ENCODE peak calls at places on chromosome 19, in nine cellular contexts. M is IMR-90; P is Caco-2; C is MM.1S; I is ascending aorta; L is body of pancreas; X is hepatocyte; A is ovary; S is CD8-positive, alpha-beta T cell. J is an unnamed sample. For H3K9me3, the result is how much of the 10 kb centered on the place peaks cover.

GRCh38 chr19:5805465-5806132 is 732 bp downstream of the NRTN start:
- DNase-seq in L (peak), X (peak), C (peak), A (no peak), I (no peak), P (peak), S (peak), M (peak), J (peak)

GRCh38 chr19:28289294-28290063 is 923.5 kb downstream of the UQCRFS1 start:
- DNase-seq in P (no peak), A (no peak), I (no peak), X (peak), L (peak), C (no peak), M (no peak), S (no peak), J (no peak)

GRCh38 chr19:14519860-14520407 is 1.7 kb upstream of the DNAJB1 start:
- DNase-seq in P (no peak), S (no peak), I (no peak), X (no peak), C (no peak), M (peak), L (peak), A (peak), J (no peak)

GRCh38 chr19:47467914-47468313 is 3.8 kb downstream of the SLC8A2 start:
- DNase-seq in C (no peak), P (no peak), M (no peak), L (no peak), X (no peak), A (no peak), S (no peak), I (no peak), J (no peak)

GRCh38 chr19:51572415-51572814 is 1.3 kb downstream of the ZNF175 start:
- DNase-seq in S (no peak), C (no peak), A (no peak), L (no peak), I (no peak), X (no peak), M (peak), P (no peak), J (no peak)

GRCh38 chr19:9032136-9032626 is 22.0 kb upstream of the MUC16 start:
- DNase-seq in A (no peak), C (no peak), L (no peak), X (no peak), I (no peak), P (no peak), M (no peak), S (no peak), J (no peak)

GRCh38 chr19:13043285-13043684 is 48.0 kb downstream of the NFIX start:
- DNase-seq in I (no peak), X (no peak), C (no peak), M (no peak), A (no peak), S (no peak), P (no peak), L (no peak), J (no peak)

GRCh38 chr19:1807030-1807694 is 4.9 kb downstream of the ATP8B3 start:
- DNase-seq in L (no peak), P (no peak), C (no peak), M (no peak), A (no peak), I (no peak), S (no peak), X (no peak), J (no peak)

GRCh38 chr19:56869886-56870285 is 29.4 kb upstream of the PEG3 start:
- DNase-seq in L (no peak), P (no peak), S (no peak), I (no peak), X (no peak), C (no peak), M (no peak), A (no peak), J (no peak)

GRCh38 chr19:5579286-5579685 is 11.5 kb upstream of the TINCR start:
- DNase-seq in C (no peak), P (no peak), I (no peak), L (no peak), A (no peak), X (no peak), M (no peak), S (no peak), J (no peak)

GRCh38 chr19:2032296-2032941 is 16.9 kb upstream of the BTBD2 start:
- DNase-seq in A (peak), I (peak), L (peak), P (no peak), M (peak), S (no peak), X (peak), C (peak), J (peak)

GRCh38 chr19:17724655-17725054 is 5.4 kb downstream of the MAP1S start:
- DNase-seq in I (no peak), A (no peak), L (no peak), S (no peak), P (no peak), C (no peak), X (no peak), M (no peak), J (no peak)

GRCh38 chr19:17726914-17727773 is 7.9 kb downstream of the MAP1S start:
- DNase-seq in M (no peak), X (no peak), L (no peak), I (no peak), S (no peak), A (no peak), C (no peak), P (no peak), J (no peak)

GRCh38 chr19:17727843-17728242 is 8.6 kb downstream of the MAP1S start:
- DNase-seq in X (no peak), S (no peak), M (no peak), L (no peak), I (no peak), C (no peak), P (no peak), A (no peak), J (no peak)

GRCh38 chr19:17725422-17726078 is 6.3 kb downstream of the MAP1S start:
- DNase-seq in I (no peak), C (no peak), A (no peak), M (no peak), L (no peak), S (no peak), P (no peak), X (no peak), J (no peak)

DNA sequence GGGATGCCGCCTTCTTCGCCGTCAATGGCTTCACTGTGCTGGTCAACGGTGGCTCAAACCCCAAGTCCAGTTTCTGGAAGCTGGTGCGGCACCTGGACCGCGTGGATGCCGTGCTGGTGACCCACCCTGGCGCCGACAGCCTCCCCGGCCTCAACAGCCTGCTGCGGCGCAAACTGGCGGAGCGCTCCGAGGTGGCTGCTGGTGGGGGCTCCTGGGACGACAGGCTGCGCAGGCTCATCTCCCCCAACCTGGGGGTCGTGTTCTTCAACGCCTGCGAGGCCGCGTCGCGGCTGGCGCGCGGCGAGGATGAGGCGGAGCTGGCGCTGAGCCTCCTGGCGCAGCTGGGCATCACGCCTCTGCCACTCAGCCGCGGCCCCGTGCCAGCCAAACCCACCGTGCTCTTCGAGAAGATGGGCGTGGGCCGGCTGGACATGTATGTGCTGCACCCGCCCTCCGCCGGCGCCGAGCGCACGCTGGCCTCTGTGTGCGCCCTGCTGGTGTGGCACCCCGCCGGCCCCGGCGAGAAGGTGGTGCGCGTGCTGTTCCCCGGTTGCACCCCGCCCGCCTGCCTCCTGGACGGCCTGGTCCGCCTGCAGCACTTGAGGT is 7.0 kb downstream of the MAP1S start:
- DNase-seq in L (no peak), X (no peak), A (no peak), P (no peak), M (no peak), C (no peak), I (no peak), S (no peak), J (no peak)
- TF ChIP-seq CTCF in L (no peak), X (no peak), A (no peak), P (no peak), M (no peak), C (no peak), I (no peak), S (no peak), J (no peak)

GRCh38 chr19:57964761-57965160 is 9.6 kb downstream of the C19orf18 start:
- DNase-seq in X (no peak), A (no peak), S (no peak), M (no peak), L (no peak), C (no peak), I (no peak), P (no peak), J (no peak)

DNA sequence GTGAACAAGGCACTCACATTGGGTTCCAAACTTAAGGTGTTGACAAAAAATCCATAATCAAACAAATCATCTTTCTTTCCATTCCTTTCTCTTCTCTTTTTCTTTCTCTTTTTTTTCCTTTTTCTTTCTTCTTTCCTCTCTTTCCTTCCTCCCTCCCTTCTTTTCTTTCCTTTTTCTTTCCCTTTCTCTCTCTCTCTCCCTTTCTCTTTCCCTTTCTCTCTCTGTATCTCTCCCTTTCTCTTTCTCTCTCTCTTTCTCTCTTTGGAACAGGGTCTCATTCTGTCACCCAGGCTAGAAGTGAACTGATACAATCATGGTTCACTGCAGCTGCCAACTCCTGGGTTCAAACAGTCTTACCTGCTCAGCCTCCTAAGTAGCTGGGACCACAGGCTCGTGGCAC is 12.5 kb downstream of the C19orf18 start:
- DNase-seq in I (no peak), C (no peak), A (no peak), X (no peak), S (no peak), L (no peak), M (no peak), P (no peak), J (no peak)
- H3K9me3 ChIP-seq in I (half or more), C (under half), A (under half), X (under half), S (under half), L (under half), M (under half), P (under half), J (half or more)

GRCh38 chr19:29724741-29725140 is 9.7 kb upstream of the C19orf12 start:
- DNase-seq in L (no peak), I (no peak), X (no peak), C (no peak), S (no peak), P (no peak), M (no peak), A (no peak), J (no peak)

GRCh38 chr19:29727906-29728305 is 12.8 kb upstream of the C19orf12 start:
- DNase-seq in L (no peak), C (no peak), P (no peak), I (no peak), A (no peak), S (no peak), X (no peak), M (no peak), J (no peak)

DNA sequence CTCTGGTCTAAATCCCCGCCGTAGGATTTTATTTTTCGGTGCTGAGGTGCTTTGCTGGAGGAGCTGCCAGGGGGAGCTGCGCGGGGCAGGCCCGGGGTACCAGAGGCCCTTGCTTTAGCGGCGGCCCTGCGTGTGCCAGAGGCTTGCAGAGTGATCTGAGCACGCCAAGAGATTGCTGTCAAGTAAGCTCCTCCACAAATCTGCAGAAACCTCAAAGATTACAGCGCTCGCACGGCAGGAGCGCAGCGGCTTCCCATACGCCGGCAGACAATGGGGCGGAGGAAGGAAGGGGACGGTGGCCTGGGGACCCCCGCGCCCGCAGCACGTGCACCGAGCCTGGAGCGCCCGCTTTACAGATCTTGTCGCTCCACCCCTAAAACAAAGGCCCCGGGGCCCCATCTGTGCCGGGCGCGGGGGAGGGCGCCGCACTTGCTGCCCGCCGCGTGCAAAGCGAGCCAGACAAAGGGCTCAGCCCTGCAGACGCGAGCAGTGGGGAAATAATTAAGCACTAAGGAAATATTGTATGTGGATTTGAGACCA is 9.1 kb upstream of the C19orf12 start:
- DNase-seq in M (peak), A (no peak), X (peak), L (no peak), S (no peak), P (no peak), I (no peak), C (no peak), J (no peak)
- TF ChIP-seq CTCF in M (no peak), A (no peak), X (no peak), L (no peak), S (no peak), P (no peak), I (no peak), C (no peak), J (no peak)

GRCh38 chr19:42235181-42235580 is 7.2 kb downstream of the GSK3A start:
- DNase-seq in L (no peak), S (no peak), M (no peak), X (no peak), C (no peak), A (no peak), I (no peak), P (no peak), J (no peak)

GRCh38 chr19:42241279-42241678 is 1.1 kb downstream of the GSK3A start:
- DNase-seq in L (no peak), P (no peak), X (no peak), C (no peak), M (no peak), S (no peak), I (no peak), A (no peak), J (no peak)

GRCh38 chr19:42242071-42242511 is 311 bp downstream of the GSK3A start:
- DNase-seq in L (no peak), I (no peak), P (no peak), M (no peak), S (no peak), C (peak), X (peak), A (no peak), J (no peak)

GRCh38 chr19:42242512-42243409 is at the start of gene GSK3A:
- DNase-seq in A (peak), C (peak), S (peak), I (peak), M (peak), X (peak), P (peak), L (peak), J (peak)

DNA sequence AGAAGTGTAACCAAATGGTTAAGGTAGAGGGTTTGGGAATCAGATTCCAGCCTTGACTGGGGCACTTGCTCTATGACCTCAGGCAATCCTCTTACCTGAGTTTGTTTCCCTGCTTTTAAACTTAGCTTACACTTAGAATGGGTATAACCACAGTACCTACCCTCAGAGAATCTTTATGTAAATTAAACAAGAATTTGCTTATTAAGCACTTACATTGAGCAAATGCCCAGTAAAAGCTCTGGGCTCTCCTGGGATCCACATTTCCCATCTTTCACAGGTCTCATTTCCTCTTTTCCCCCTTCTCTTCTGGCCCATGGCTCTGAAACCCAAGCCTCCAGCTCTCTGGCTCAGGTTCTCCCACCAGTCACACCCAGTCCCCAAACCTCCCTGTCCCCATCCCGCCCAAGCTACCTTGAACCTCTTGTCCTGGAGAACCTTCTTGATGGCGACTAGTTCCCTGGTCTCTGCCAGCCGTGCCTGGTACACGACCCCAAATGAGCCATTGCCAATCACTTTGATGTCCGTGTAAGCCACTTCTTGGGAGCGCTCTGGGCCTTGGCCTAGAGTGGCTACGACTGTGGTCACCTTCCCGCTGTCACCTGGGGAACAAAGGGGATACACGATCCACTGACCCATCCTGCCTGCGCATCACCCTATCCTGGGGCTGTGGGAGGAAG is 2.7 kb downstream of the GSK3A start:
- DNase-seq in I (no peak), A (no peak), C (no peak), M (no peak), X (no peak), P (no peak), L (no peak), S (no peak), J (no peak)
- H3K9me3 ChIP-seq in I (under half), A (under half), C (under half), M (under half), X (under half), P (under half), L (under half), S (under half), J (under half)